ENCODE peak calls at places on chromosomes 11 and 22, in eight cellular contexts. X, G, B, R, K, Z, F and A are unnamed samples.

GRCh38 chr22:49258107-49259010 is 569.3 kb downstream of the BRD1 start:
- DNase-seq in F (no peak), X (no peak), B (no peak), Z (no peak), K (no peak), G (no peak), R (no peak), A (no peak)

GRCh38 chr11:127345819-127346459 is 345.4 kb upstream of the KIRREL3 start:
- DNase-seq in B (no peak), G (peak; percentile 18), K (peak; percentile 20), F (no peak), X (peak; percentile 11), R (no peak), Z (peak; percentile 15), A (peak; percentile 60)

GRCh38 chr11:45180888-45181594 is 34.6 kb downstream of the PRDM11 start:
- DNase-seq in X (peak; percentile 72), F (peak; percentile 76), R (peak; percentile 80), B (peak; percentile 48), G (no peak), Z (no peak), K (peak; percentile 39), A (peak; percentile 61)

GRCh38 chr22:39125622-39126021 is 26.9 kb downstream of the CBX7 start:
- DNase-seq in K (no peak), R (no peak), F (no peak), B (no peak), Z (no peak), G (no peak), X (no peak), A (no peak)

GRCh38 chr11:119315139-119316016 is 1.6 kb downstream of the MCAM start:
- DNase-seq in G (no peak), Z (no peak), B (no peak), K (no peak), F (peak; percentile 62), R (peak; percentile 35), X (peak; percentile 59), A (no peak)

GRCh38 chr11:121595717-121596156 is 143.0 kb upstream of the SORL1-AS1 start:
- DNase-seq in X (no peak), B (no peak), Z (peak; percentile 97), R (no peak), F (no peak), K (peak; percentile 98), G (no peak), A (no peak)

GRCh38 chr11:104531075-104531474 is 367.1 kb upstream of the PDGFD start:
- DNase-seq in K (peak; percentile 40), X (peak; percentile 6), F (no peak), R (no peak), B (no peak), Z (no peak), G (no peak), A (peak; percentile 3)

GRCh38 chr11:86874314-86875056 is 74.1 kb downstream of the PRSS23 start:
- DNase-seq in R (no peak), K (peak; percentile 21), B (no peak), F (no peak), Z (no peak), G (no peak), X (no peak), A (no peak)

GRCh38 chr22:17748555-17749353 is 25.5 kb downstream of the BID start:
- DNase-seq in B (no peak), K (no peak), Z (no peak), F (no peak), R (no peak), G (no peak), X (no peak), A (no peak)

GRCh38 chr11:45805305-45806071 is 539 bp downstream of the SLC35C1 start:
- DNase-seq in K (peak; percentile 78), X (no peak), B (no peak), Z (peak; percentile 35), R (peak; percentile 36), F (no peak), G (no peak), A (no peak)

GRCh38 chr11:134393638-134394037 is 18.4 kb downstream of the B3GAT1 start:
- DNase-seq in G (no peak), B (no peak), K (no peak), R (no peak), X (no peak), Z (no peak), F (peak; percentile 33), A (no peak)

GRCh38 chr11:7548659-7549283 is 35.0 kb downstream of the PPFIBP2 start:
- DNase-seq in K (no peak), F (peak; percentile 66), G (no peak), B (peak; percentile 26), R (no peak), X (peak; percentile 22), Z (no peak), A (peak; percentile 47)

GRCh38 chr11:2547806-2548205 is 103.0 kb downstream of the KCNQ1 start:
- DNase-seq in R (peak; percentile 11), K (no peak), X (no peak), B (no peak), G (no peak), Z (no peak), F (peak; percentile 5), A (no peak)

GRCh38 chr11:130002352-130002845 is at the start of gene PRDM10:
- DNase-seq in B (peak; percentile 85), G (peak; percentile 92), R (peak; percentile 96), K (peak; percentile 94), X (peak; percentile 93), F (peak; percentile 93), Z (peak; percentile 81), A (peak; percentile 92)

GRCh38 chr11:105611837-105612480 is 2.1 kb downstream of the GRIA4 start:
- DNase-seq in B (no peak), X (no peak), Z (no peak), F (no peak), K (no peak), R (no peak), G (no peak), A (no peak)

GRCh38 chr22:31218565-31219262 is 6.6 kb downstream of the LIMK2 start:
- DNase-seq in R (no peak), Z (no peak), X (no peak), G (no peak), B (no peak), F (no peak), K (peak; percentile 15), A (no peak)